ENCODE peak calls at places on chromosomes 12 and 14, in four cellular contexts. J, D, Q and C are unnamed samples.

GRCh38 chr12:52310622-52311281 is 10.4 kb downstream of the KRT83 start:
- DNase-seq in J (no peak), Q (no peak), D (no peak), C (no peak)

GRCh38 chr14:38078393-38078792 is 129.3 kb upstream of the SSTR1 start:
- DNase-seq in D (no peak), Q (no peak), J (no peak), C (no peak)

GRCh38 chr12:53232641-53233538 is 881 bp upstream of the RARG start:
- DNase-seq in Q (no peak), D (no peak), J (no peak), C (no peak)

GRCh38 chr14:68702578-68702977 is 90.3 kb downstream of the ZFP36L1 start:
- DNase-seq in Q (no peak), J (no peak), D (no peak), C (no peak)

GRCh38 chr12:62849398-62849797 is 85.6 kb downstream of the PPM1H start:
- DNase-seq in Q (no peak), D (no peak), J (no peak), C (no peak)

GRCh38 chr14:36952702-36953101 is 219.7 kb downstream of the SLC25A21 start:
- DNase-seq in Q (no peak), J (no peak), D (no peak), C (no peak)

GRCh38 chr14:59632381-59632780 is 55.8 kb upstream of the CCDC175 start:
- DNase-seq in D (no peak), Q (peak), J (no peak), C (no peak)

GRCh38 chr14:50667491-50668007 is 557 bp downstream of the SAV1 start:
- DNase-seq in D (no peak), Q (no peak), J (no peak), C (no peak)

GRCh38 chr12:59401862-59402261 is 194.0 kb upstream of the SLC16A7 start:
- DNase-seq in D (no peak), J (no peak), Q (no peak), C (no peak)

GRCh38 chr14:52901357-52901980 is 49.4 kb downstream of the FERMT2 start:
- DNase-seq in J (no peak), Q (no peak), D (no peak), C (no peak)

GRCh38 chr14:97056086-97056485 is 258.9 kb downstream of the VRK1 start:
- DNase-seq in D (no peak), Q (no peak), J (no peak), C (no peak)

GRCh38 chr14:24157331-24157730 is 3.7 kb upstream of the IRF9 start:
- DNase-seq in Q (no peak), D (no peak), J (no peak), C (no peak)

GRCh38 chr14:105385322-105385637 is 13.1 kb upstream of the TEX22 start:
- DNase-seq in J (no peak), Q (no peak), D (no peak), C (no peak)

GRCh38 chr12:91127751-91128150 is 16.5 kb upstream of the LUM start:
- DNase-seq in D (no peak), Q (peak), J (no peak), C (no peak)

GRCh38 chr14:103074699-103075341 is 9.2 kb upstream of the LBHD2 start:
- DNase-seq in Q (peak), D (no peak), J (no peak), C (no peak)

GRCh38 chr12:30485230-30485890 is 210.3 kb downstream of the IPO8 start:
- DNase-seq in D (no peak), J (no peak), Q (no peak), C (no peak)

GRCh38 chr12:9798008-9798619 is 29.2 kb upstream of the KLRF1 start:
- DNase-seq in Q (peak), D (peak), J (peak), C (peak)

GRCh38 chr12:121812921-121813896 is 9.4 kb downstream of the SETD1B start:
- DNase-seq in J (no peak), Q (no peak), D (no peak), C (no peak)

GRCh38 chr12:56520025-56520810 is 1.4 kb upstream of the RBMS2 start:
- DNase-seq in J (no peak), Q (no peak), D (no peak), C (no peak)

GRCh38 chr12:82099216-82099615 is 259.0 kb downstream of the CCDC59 start:
- DNase-seq in D (no peak), Q (no peak), J (no peak), C (no peak)

GRCh38 chr14:56868660-56869059 is 58.4 kb upstream of the OTX2 start:
- DNase-seq in J (no peak), D (no peak), Q (no peak), C (no peak)

GRCh38 chr14:100654814-100655795 is 67.9 kb upstream of the BEGAIN start:
- DNase-seq in J (no peak), D (no peak), Q (no peak), C (no peak)

GRCh38 chr12:119668315-119668651 is 350 bp downstream of the PRKAB1 start:
- DNase-seq in Q (no peak), D (no peak), J (no peak), C (no peak)

GRCh38 chr12:80472912-80473500 is 29.0 kb downstream of the PTPRQ start:
- DNase-seq in J (peak), Q (peak), D (no peak), C (peak)

GRCh38 chr14:100824946-100825690 is 800 bp upstream of the MEG3 start:
- DNase-seq in J (no peak), Q (no peak), D (no peak), C (no peak)

GRCh38 chr12:110543252-110543959 is 39.7 kb downstream of the PPTC7 start:
- DNase-seq in J (peak), Q (no peak), D (no peak), C (no peak)

GRCh38 chr12:66199141-66199540 is 10.1 kb downstream of the IRAK3 start:
- DNase-seq in D (no peak), J (no peak), Q (no peak), C (no peak)

GRCh38 chr12:50057896-50058670 is 687 bp downstream of the ASIC1 start:
- DNase-seq in J (no peak), D (no peak), Q (no peak), C (no peak)

GRCh38 chr12:34275129-34275528 is 252.8 kb downstream of the ALG10 start:
- DNase-seq in Q (no peak), D (no peak), J (no peak), C (no peak)

DNA sequence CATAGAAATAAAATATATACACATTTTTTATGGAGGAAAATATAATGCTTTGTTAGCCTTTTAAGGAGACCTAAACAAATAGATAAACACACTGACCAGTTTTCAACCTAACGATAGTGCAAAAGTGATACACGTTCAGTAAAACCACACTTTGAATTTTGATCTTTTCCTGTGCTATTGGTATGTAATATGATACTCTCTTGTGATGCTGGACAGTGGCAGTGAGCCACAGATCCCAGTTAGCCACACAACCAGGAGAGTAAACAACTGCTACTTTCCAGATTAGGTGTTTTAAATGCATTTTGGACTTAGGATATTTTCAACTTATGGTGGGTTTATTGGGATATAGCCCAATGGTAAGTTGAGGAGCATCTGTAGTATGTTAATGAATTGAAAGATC is 243.1 kb downstream of the ERC1 start:
- DNase-seq in D (no peak), Q (peak), J (no peak), C (no peak)
- TF ChIP-seq SUZ12 in D (no peak), Q (no peak), J (no peak), C (no peak)

GRCh38 chr12:22683131-22683530 is 58.2 kb downstream of the ETNK1 start:
- DNase-seq in J (no peak), D (no peak), Q (peak), C (no peak)

GRCh38 chr12:22687677-22688076 is 62.7 kb downstream of the ETNK1 start:
- DNase-seq in J (peak), D (no peak), Q (no peak), C (no peak)

GRCh38 chr12:22684124-22684523 is 59.2 kb downstream of the ETNK1 start:
- DNase-seq in Q (no peak), D (no peak), J (no peak), C (no peak)

GRCh38 chr12:22682663-22683062 is 57.7 kb downstream of the ETNK1 start:
- DNase-seq in J (no peak), D (no peak), Q (no peak), C (no peak)

GRCh38 chr12:22684526-22685118 is 59.7 kb downstream of the ETNK1 start:
- DNase-seq in D (no peak), Q (peak), J (peak), C (peak)
- H3K4me3 ChIP-seq in D (no peak), Q (no peak), J (no peak), C (no peak)

DNA sequence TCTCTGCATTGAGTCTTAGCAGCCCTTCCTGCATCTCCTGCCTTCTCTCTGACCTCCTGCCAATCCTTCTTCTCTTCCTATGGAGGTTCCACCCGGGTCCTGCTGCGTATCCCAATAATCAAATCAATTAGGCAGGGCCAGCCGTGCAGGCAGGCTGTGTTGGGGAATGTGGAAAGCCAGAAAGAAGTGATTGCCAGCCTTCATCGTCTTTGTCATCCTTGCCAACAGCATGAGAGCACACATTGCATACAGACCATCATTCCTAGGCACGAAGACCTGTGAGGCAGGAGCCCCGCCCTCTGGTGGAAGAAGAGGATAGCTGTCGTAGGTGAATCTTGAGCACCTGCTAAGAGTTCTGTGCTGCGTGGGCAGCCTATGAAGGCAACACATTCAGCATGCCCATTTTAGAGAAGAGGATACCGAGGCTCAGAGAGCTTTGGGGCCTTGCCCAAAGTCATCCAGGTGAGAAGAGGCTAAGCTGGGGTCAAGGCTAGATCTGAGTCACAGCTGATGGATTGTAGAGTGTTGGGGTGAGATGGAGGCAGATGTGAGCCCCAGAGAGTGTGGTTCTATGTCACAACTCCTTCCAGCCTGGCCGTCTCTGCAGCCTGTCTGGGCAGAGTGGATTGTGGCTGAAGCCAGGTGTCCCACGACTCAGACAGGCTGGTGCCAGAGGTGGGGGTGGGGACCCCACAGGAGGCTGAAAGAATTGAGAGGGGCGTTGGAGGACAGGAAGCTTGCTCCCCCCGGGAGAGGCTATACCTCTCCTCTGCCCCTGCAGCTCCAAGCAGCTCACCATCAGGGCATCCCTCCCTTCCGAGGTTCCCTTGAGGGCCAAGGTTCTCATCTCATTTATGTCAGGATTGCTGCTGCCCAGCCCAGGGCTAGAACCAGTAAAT is 12.7 kb downstream of the C14orf132 start:
- DNase-seq in Q (peak), D (no peak), J (no peak), C (no peak)
- TF ChIP-seq SUZ12 in Q (no peak), D (no peak), J (no peak), C (no peak)

GRCh38 chr14:30610719-30611388 is 11.3 kb upstream of the SCFD1 start:
- DNase-seq in Q (peak), J (no peak), D (no peak), C (no peak)
- H3K4me3 ChIP-seq in Q (no peak), J (no peak), D (no peak), C (no peak)

GRCh38 chr12:55194382-55194781 is 26.4 kb upstream of the OR10A7 start:
- DNase-seq in D (no peak), J (no peak), Q (no peak), C (no peak)

GRCh38 chr12:55188974-55189556 is 31.8 kb upstream of the OR10A7 start:
- DNase-seq in J (peak), D (peak), Q (peak), C (peak)

DNA sequence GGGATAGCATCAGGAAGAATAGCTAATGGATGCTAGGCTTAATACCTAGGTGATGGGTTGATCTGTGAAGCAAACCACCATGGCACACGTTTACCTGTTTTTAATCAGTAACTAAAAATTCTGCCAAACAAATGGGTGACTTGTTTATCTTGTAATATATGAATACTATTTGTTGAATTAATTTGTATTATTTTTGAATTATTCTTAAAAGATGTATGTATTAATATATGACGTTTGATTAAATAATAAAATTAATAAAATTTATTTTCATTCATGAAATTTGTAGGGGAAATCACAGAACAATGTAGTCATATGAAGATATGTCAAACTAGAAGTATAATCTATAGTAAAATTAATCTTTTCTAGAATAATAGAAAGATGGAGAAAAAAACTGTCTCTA is 32.3 kb upstream of the OR10A7 start:
- DNase-seq in D (no peak), Q (no peak), J (no peak), C (no peak)
- TF ChIP-seq SUZ12 in D (no peak), Q (no peak), J (no peak), C (no peak)

GRCh38 chr12:6205144-6205539 is 4.9 kb downstream of the CD9 start:
- DNase-seq in D (no peak), Q (no peak), J (no peak), C (peak)

GRCh38 chr12:6207254-6207942 is 7.2 kb downstream of the CD9 start:
- DNase-seq in D (no peak), J (no peak), Q (no peak), C (no peak)

GRCh38 chr12:6206327-6206726 is 6.1 kb downstream of the CD9 start:
- DNase-seq in J (no peak), D (no peak), Q (no peak), C (no peak)

GRCh38 chr12:6204533-6205143 is 4.4 kb downstream of the CD9 start:
- DNase-seq in J (no peak), D (no peak), Q (no peak), C (no peak)

DNA sequence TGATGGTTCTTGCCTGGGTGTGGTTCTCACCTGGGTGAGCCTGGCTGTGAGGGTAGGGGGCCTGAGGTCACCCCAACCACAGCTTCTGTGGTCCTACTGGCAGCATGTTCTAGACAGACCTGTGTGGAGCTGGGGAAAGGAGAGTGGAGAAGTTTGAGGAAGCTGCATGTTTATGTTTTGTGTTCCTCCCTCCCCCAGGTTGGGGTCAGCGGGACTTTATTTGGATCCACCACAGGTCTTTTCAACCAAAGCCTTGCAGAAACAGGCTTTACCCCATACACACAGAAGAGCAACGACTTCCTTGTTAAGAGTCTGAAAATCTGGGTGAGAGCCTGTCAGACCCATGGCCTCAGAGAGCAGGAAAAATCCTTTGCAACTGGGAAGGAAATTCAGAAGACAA is 5.6 kb downstream of the CD9 start:
- DNase-seq in J (no peak), Q (no peak), D (no peak), C (no peak)
- H3K4me3 ChIP-seq in J (no peak), Q (no peak), D (peak), C (no peak)